ENCODE peak calls at places on chromosomes 4 and X, in ten cellular contexts. W is endothelial cell; S is PC-3; Z is stomach; I is NCI-H510A treated with DMSO at 0.1 percent for 48 hours; V is LoVo; U is vagina; N is occipital lobe; X is smooth muscle cell of the brain vasculature; B is CD4-positive, CD25-positive, alpha-beta regulatory T cell. L is an unnamed sample.

GRCh38 chrX:32480019-32480418 is 731.3 kb downstream of the DMD start:
- DNase-seq in W (no peak), S (no peak), Z (no peak), I (no peak), V (no peak), U (no peak), N (no peak), X (no peak), B (no peak), L (no peak)

GRCh38 chrX:80808854-80809493 is 703 bp downstream of the BRWD3 start:
- DNase-seq in W (peak), S (peak), Z (no peak), I (peak), V (peak), U (no peak), N (peak), X (no peak), B (peak), L (no peak)

GRCh38 chr4:41060352-41061318 is 153.7 kb downstream of the APBB2 start:
- DNase-seq in W (no peak), S (no peak), Z (no peak), I (no peak), V (no peak), U (no peak), N (no peak), X (no peak), B (no peak), L (no peak)

GRCh38 chrX:119502727-119503483 is 34.7 kb downstream of the SLC25A5 start:
- DNase-seq in W (no peak), S (peak), Z (peak), I (peak), V (peak), U (no peak), N (no peak), X (no peak), B (peak), L (no peak)

GRCh38 chr4:147117400-147117799 is 171.7 kb upstream of the TTC29 start:
- DNase-seq in W (no peak), S (no peak), Z (no peak), I (no peak), V (peak), U (no peak), N (no peak), X (no peak), B (no peak), L (no peak)

GRCh38 chr4:17722361-17722710 is 59.1 kb downstream of the FAM184B start:
- DNase-seq in W (no peak), S (no peak), Z (no peak), I (no peak), V (no peak), U (no peak), N (no peak), X (no peak), B (no peak), L (no peak)

GRCh38 chr4:107824367-107825071 is at the start of gene SGMS2:
- DNase-seq in W (peak), S (peak), Z (peak), I (peak), V (peak), U (no peak), N (peak), X (peak), B (no peak), L (peak)

GRCh38 chrX:63718010-63718694 is 66.9 kb downstream of the ARHGEF9 start:
- DNase-seq in W (no peak), S (no peak), Z (no peak), I (no peak), V (no peak), U (no peak), N (no peak), X (no peak), B (no peak), L (no peak)

GRCh38 chr4:8739357-8739756 is 132.3 kb downstream of the HMX1 start:
- DNase-seq in W (no peak), S (no peak), Z (no peak), I (no peak), V (no peak), U (no peak), N (no peak), X (no peak), B (no peak), L (no peak)

GRCh38 chr4:130422255-130422654 is 1326.3 kb downstream of the C4orf33 start:
- DNase-seq in W (no peak), S (no peak), Z (no peak), I (no peak), V (no peak), U (no peak), N (no peak), X (no peak), B (no peak), L (no peak)

GRCh38 chr4:38782452-38783108 is at the start of gene TLR10:
- DNase-seq in W (peak), S (peak), Z (peak), I (peak), V (peak), U (no peak), N (no peak), X (peak), B (peak), L (no peak)

GRCh38 chr4:39732728-39733127 is 34.8 kb downstream of the UBE2K start:
- DNase-seq in W (no peak), S (peak), Z (no peak), I (no peak), V (no peak), U (no peak), N (no peak), X (peak), B (no peak), L (no peak)

GRCh38 chr4:179607003-179607402 is 2164.8 kb upstream of the AGA start:
- DNase-seq in W (no peak), S (no peak), Z (no peak), I (no peak), V (no peak), U (no peak), N (no peak), X (no peak), B (no peak), L (no peak)

GRCh38 chr4:186204103-186204559 is 12.8 kb downstream of the CYP4V2 start:
- DNase-seq in W (no peak), S (no peak), Z (peak), I (peak), V (no peak), U (no peak), N (no peak), X (no peak), B (peak), L (no peak)

GRCh38 chrX:44947995-44948394 is 75.0 kb downstream of the KDM6A start:
- DNase-seq in W (no peak), S (no peak), Z (no peak), I (no peak), V (no peak), U (no peak), N (no peak), X (no peak), B (no peak), L (no peak)

GRCh38 chr4:128333309-128334006 is 45.8 kb upstream of the PGRMC2 start:
- DNase-seq in W (no peak), S (no peak), Z (no peak), I (no peak), V (no peak), U (no peak), N (no peak), X (no peak), B (no peak), L (no peak)

GRCh38 chr4:188106454-188106853 is 2.9 kb downstream of the TRIML2 start:
- DNase-seq in W (no peak), S (no peak), Z (no peak), I (no peak), V (no peak), U (no peak), N (no peak), X (no peak), B (no peak), L (no peak)

GRCh38 chr4:82431026-82431745 is 796 bp downstream of the ENOPH1 start:
- DNase-seq in W (no peak), S (peak), Z (peak), I (peak), V (peak), U (no peak), N (no peak), X (no peak), B (peak), L (no peak)

GRCh38 chr4:183362916-183363542 is 40.8 kb upstream of the CLDN24 start:
- DNase-seq in W (peak), S (no peak), Z (no peak), I (no peak), V (no peak), U (no peak), N (no peak), X (no peak), B (no peak), L (no peak)

GRCh38 chrX:155188786-155189185 is 27.5 kb upstream of the VBP1 start:
- DNase-seq in W (no peak), S (no peak), Z (no peak), I (no peak), V (no peak), U (no peak), N (no peak), X (no peak), B (no peak), L (no peak)

GRCh38 chr4:170110290-170110672 is 20.5 kb upstream of the AADAT start:
- DNase-seq in W (no peak), S (no peak), Z (no peak), I (no peak), V (no peak), U (no peak), N (no peak), X (no peak), B (no peak), L (no peak)

GRCh38 chr4:76644831-76645485 is 209.9 kb downstream of the SHROOM3 start:
- DNase-seq in W (no peak), S (no peak), Z (no peak), I (peak), V (no peak), U (no peak), N (no peak), X (no peak), B (no peak), L (no peak)

GRCh38 chr4:11801466-11802446 is 373.1 kb upstream of the HS3ST1 start:
- DNase-seq in W (no peak), S (no peak), Z (no peak), I (no peak), V (peak), U (no peak), N (no peak), X (no peak), B (no peak), L (no peak)

GRCh38 chrX:38036471-38036870 is 30.1 kb downstream of the SYTL5 start:
- DNase-seq in W (no peak), S (no peak), Z (no peak), I (no peak), V (no peak), U (no peak), N (no peak), X (no peak), B (no peak), L (no peak)

GRCh38 chrX:20118065-20118824 is 1.5 kb upstream of the MAP7D2 start:
- DNase-seq in W (no peak), S (peak), Z (peak), I (no peak), V (peak), U (no peak), N (no peak), X (no peak), B (no peak), L (no peak)

GRCh38 chrX:74579597-74580209 is 34.7 kb downstream of the RLIM start:
- DNase-seq in W (no peak), S (no peak), Z (no peak), I (no peak), V (no peak), U (no peak), N (no peak), X (peak), B (no peak), L (no peak)

GRCh38 chr4:55107054-55107453 is 18.3 kb downstream of the KDR start:
- DNase-seq in W (no peak), S (no peak), Z (no peak), I (no peak), V (no peak), U (no peak), N (no peak), X (no peak), B (no peak), L (no peak)

L was measured in left ventricle myocardium inferior.